ENCODE peak calls at places on chromosomes 5 and 9, in six cellular contexts. Z is fibroblast of pulmonary artery, L is ascending aorta, U is left ventricle myocardium inferior, E is PC-3, Q is AG10803. W is an unnamed sample.

GRCh38 chr5:72509401-72509800 is 2.2 kb upstream of the ZNF366 start:
- DNase-seq in Z (no peak), L (peak), U (peak), E (no peak), Q (peak), W (no peak)

GRCh38 chr5:169009171-169009570 is 291.8 kb downstream of the SLIT3 start:
- DNase-seq in Z (no peak), L (no peak), U (no peak), E (peak), Q (peak), W (no peak)

GRCh38 chr5:173736923-173737412 is 120.5 kb upstream of the BOD1 start:
- DNase-seq in Z (no peak), L (no peak), U (no peak), E (no peak), Q (no peak), W (no peak)

GRCh38 chr9:125272697-125273096 is 11.1 kb downstream of the GAPVD1 start:
- DNase-seq in Z (no peak), L (no peak), U (no peak), E (peak), Q (peak), W (no peak)

GRCh38 chr9:37105169-37105750 is 15.1 kb upstream of the ZCCHC7 start:
- DNase-seq in Z (no peak), L (no peak), U (no peak), E (no peak), Q (peak), W (no peak)

GRCh38 chr9:90458485-90458884 is 184.1 kb downstream of the DIRAS2 start:
- DNase-seq in Z (no peak), L (no peak), U (no peak), E (peak), Q (no peak), W (no peak)

GRCh38 chr5:14006823-14007510 is 62.5 kb upstream of the DNAH5 start:
- DNase-seq in Z (no peak), L (no peak), U (no peak), E (peak), Q (no peak), W (no peak)

GRCh38 chr5:113608113-113608551 is 94.6 kb downstream of the YTHDC2 start:
- DNase-seq in Z (peak), L (no peak), U (no peak), E (peak), Q (peak), W (no peak)

GRCh38 chr5:176685010-176685409 is 37.7 kb downstream of the TSPAN17 start:
- DNase-seq in Z (no peak), L (no peak), U (no peak), E (no peak), Q (no peak), W (no peak)

GRCh38 chr9:30078195-30078594 is 2306.2 kb upstream of the ACO1 start:
- DNase-seq in Z (no peak), L (no peak), U (no peak), E (no peak), Q (no peak), W (no peak)

GRCh38 chr9:129889936-129890717 is 54.9 kb downstream of the USP20 start:
- DNase-seq in Z (no peak), L (no peak), U (no peak), E (no peak), Q (no peak), W (no peak)

GRCh38 chr9:38638881-38639576 is 18.6 kb upstream of the ANKRD18A start:
- DNase-seq in Z (no peak), L (no peak), U (no peak), E (peak), Q (no peak), W (no peak)

GRCh38 chr9:16753256-16753655 is 117.2 kb downstream of the BNC2 start:
- DNase-seq in Z (no peak), L (no peak), U (no peak), E (no peak), Q (peak), W (no peak)

GRCh38 chr9:16755467-16755866 is 115.0 kb downstream of the BNC2 start:
- DNase-seq in Z (no peak), L (no peak), U (no peak), E (no peak), Q (no peak), W (no peak)

GRCh38 chr9:16754662-16755061 is 115.8 kb downstream of the BNC2 start:
- DNase-seq in Z (no peak), L (no peak), U (no peak), E (no peak), Q (no peak), W (no peak)

DNA sequence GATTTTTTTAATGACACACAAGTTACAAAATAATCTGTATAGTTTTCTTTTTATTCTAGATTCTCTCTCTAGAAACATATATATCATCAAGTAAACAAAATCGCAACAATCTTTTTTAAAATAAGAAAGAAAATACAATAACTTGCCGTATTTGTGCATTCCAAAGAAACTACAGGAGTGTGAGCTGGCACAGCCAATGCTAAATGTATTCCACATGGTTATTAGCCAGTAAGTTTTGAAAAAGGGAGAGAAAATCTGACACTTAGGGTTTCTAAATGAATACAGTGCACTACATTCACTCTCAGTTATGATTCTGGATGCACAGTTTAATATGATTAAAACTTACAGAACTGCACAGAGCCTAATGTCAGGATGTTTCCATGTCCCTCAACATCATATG is 117.9 kb downstream of the BNC2 start:
- DNase-seq in Z (no peak), L (no peak), U (no peak), E (no peak), Q (no peak), W (no peak)
- H3K4me3 ChIP-seq in Z (no peak), L (no peak), U (no peak), E (no peak), Q (no peak), W (no peak)

DNA sequence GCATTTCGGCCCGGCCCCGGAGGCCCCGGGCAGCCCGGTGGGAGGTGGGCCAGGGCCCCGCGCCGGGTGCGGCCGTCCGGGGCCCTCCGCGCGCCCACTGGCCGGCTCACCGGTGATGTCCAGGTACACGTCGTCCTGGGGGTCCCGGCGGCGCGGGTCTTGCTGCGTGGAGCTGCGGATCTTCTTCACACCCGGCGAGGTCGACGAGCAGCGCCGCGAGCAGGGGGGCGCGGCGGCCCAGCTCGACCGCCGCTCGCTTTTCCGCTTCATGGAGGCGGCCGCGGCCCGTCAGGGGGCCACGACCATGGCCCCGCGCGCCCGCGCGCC is 571 bp downstream of the CDC14B start:
- DNase-seq in Z (no peak), L (no peak), U (no peak), E (no peak), Q (no peak), W (no peak)
- H3K4me3 ChIP-seq in Z (peak), L (peak), U (peak), E (peak), Q (peak), W (peak)

DNA sequence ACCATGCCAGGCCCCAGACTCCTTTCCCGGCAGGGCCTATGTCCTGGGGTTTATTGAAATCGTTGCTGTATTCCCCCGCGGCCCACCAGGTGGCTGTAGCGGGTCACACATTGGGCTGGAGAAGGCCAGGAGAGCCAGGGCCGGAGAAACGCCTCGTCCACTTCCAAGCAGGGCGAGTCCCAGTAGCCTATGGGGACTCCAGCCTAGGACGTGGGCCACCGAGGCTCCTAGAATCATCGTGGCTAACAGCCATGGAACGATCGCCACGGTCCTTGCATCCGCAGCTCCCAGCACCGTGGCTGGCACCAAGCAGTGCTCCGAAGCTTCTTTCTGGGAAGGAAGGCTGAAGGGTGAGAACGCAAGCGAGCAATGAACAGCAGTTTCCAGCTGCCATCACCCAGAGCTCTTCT is 87.7 kb downstream of the ENTREP1 start:
- DNase-seq in Z (peak), L (no peak), U (peak), E (peak), Q (peak), W (peak)
- H3K4me3 ChIP-seq in Z (peak), L (peak), U (peak), E (no peak), Q (peak), W (peak)

DNA sequence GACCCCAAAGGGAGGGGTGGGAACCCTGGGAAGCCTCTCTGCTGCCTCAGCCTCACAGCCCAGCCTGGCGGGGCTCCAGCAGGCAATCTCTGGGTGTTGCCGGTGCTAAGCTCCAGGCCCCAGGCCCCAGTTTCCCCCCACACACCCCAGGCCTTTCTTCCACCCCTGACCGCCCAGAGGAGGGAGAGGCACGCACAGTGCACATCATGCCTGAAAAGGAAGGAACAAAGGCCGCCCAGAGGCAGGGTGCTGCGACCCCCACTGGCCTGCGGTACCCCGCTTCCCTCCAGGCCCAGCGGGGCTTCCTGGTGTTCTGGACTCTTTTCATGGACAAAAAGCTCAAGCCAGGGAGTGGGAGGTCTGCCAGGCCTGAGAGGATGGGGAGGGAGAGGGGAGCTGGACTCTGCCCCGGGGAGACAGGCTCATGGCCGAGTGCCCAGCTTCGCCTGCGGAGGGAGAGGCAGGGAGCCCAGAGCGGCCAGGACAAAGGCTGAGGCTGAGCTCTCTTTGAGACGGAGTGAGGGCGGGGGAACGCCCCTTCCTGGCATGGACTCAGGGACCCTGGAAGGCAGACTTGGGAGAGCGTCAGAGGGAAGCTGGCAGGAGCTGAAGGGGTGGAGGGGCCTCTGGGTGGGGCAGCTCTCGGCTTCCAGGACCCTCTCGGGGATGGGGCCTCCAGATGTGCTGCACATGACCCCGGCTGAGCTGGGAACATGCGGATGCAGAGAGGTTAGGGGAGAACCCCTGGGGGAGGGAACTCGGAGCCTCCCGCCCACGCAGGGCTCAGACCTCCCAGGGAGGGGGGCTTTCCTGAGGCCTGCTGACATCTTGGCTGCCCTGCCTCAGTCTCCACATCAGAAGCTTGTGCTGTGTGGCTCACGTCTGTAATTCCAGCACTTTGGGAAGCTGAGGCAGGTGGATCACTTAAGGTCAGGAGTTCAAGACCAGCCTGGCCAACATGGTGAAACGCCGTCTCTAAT is 1.8 kb upstream of the ENTPD2 start:
- DNase-seq in Z (peak), L (no peak), U (peak), E (peak), Q (peak), W (no peak)
- H3K4me3 ChIP-seq in Z (no peak), L (no peak), U (peak), E (no peak), Q (no peak), W (no peak)

GRCh38 chr9:16730162-16730561 is 140.3 kb downstream of the BNC2 start:
- DNase-seq in Z (no peak), L (no peak), U (no peak), E (no peak), Q (no peak), W (no peak)
- H3K4me3 ChIP-seq in Z (no peak), L (no peak), U (no peak), E (no peak), Q (no peak), W (no peak)

DNA sequence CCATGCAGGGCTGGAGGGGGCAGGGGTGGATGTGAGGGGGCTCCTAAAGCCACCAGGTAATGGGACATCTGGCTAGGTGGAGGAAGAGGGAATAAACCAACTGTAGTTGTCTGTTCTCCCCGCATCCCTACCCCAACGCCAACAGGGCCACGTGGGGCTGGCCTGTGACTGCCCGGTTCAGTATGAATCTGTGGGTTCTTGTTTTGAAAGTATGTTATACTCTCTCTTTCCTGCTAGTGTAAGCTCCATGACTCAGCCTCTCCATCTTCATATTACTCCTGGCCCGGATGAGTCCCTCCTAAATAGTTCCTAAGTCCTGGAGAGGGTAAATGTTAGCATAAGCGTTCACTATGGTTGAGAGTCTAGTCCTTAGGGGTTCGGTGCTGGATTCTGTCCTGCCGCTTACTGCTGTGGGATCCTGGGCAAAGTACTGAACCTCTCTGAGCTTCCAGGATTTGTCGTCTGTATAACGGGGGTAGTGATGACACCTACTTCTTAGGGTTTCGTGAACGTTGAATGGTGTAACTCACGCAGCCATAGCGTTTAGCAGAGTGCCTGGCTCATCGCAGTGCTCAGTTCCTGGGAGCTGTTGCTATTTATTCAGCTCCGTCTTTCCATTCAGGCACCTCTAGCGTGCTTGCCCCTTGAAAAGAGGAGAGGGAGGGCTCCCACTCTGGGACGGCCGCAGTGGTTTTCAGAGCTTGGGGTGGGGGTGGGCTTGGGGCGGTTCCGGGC is 28.8 kb downstream of the LHX2 start:
- DNase-seq in Z (peak), L (no peak), U (no peak), E (no peak), Q (peak), W (peak)
- H3K4me3 ChIP-seq in Z (peak), L (peak), U (peak), E (no peak), Q (peak), W (no peak)

DNA sequence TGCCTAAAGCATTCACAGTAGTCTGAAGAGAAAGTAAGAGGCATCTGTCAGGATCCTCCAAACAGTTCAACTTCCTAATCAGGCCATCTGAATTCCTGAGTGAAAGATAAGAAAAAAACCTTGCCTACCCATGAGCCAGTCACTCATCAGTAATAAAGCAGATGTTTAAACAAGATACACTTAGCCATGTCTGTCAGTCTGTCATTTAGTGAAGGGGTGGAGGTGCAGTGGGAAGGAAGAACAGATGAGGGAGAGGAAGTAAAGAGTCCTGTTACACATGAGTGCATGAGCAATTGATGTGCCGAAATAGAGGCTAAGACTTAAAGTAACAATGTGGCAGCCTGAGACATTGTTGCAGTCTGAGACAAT is 29.9 kb upstream of the DMRTA1 start:
- DNase-seq in Z (no peak), L (no peak), U (no peak), E (peak), Q (no peak), W (peak)
- H3K4me3 ChIP-seq in Z (no peak), L (no peak), U (no peak), E (peak), Q (no peak), W (no peak)

DNA sequence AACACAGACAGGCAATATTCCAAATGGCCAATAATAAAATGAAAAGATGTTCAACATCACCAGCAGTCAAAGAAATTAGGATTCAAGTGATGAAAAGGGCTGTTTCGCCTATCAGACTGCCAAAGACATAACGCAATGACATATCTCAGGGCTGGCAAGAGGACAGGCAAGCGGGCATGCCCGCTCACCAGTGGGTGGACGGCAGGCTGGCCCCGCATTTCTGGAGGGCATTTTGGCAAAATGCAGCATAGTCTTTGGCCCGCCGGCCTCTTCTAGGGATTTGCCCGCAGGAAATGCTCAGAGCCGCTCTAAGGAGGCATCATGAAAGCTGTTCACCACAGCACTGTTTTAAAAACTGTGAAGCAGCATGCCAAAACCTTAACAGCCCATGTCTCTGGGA is 1.4 kb upstream of the PPP1R26 start:
- DNase-seq in Z (no peak), L (no peak), U (no peak), E (no peak), Q (no peak), W (no peak)
- H3K4me3 ChIP-seq in Z (no peak), L (peak), U (peak), E (no peak), Q (no peak), W (no peak)

GRCh38 chr9:113796651-113797426 is 79.3 kb upstream of the ZNF618 start:
- DNase-seq in Z (no peak), L (no peak), U (no peak), E (no peak), Q (no peak), W (no peak)
- H3K4me3 ChIP-seq in Z (no peak), L (no peak), U (no peak), E (no peak), Q (no peak), W (no peak)